ENCODE peak calls at places on chromosome 12, in four cellular contexts. Z is WERI-Rb-1, U is thoracic aorta, A is tibial nerve. R is an unnamed sample.
A peak's percentile ranks its signal among the peaks of the same experiment; 100 is the strongest.

GRCh38 chr12:27207626-27208413 is 36.3 kb upstream of the STK38L start:
- DNase-seq in Z (no peak), U (no peak), A (no peak), R (no peak)

GRCh38 chr12:113066806-113067400 is 10.4 kb downstream of the DTX1 start:
- DNase-seq in Z (no peak), U (no peak), A (no peak), R (no peak)

GRCh38 chr12:122947352-122947792 is 18.9 kb downstream of the ABCB9 start:
- DNase-seq in Z (peak; percentile 39), U (no peak), A (no peak), R (no peak)

GRCh38 chr12:123928897-123929296 is 43.7 kb downstream of the CCDC92 start:
- DNase-seq in Z (no peak), U (no peak), A (no peak), R (no peak)

GRCh38 chr12:40020261-40020691 is 85.6 kb downstream of the SLC2A13 start:
- DNase-seq in Z (no peak), U (no peak), A (no peak), R (no peak)

GRCh38 chr12:27779416-27779815 is 617 bp upstream of the KLHL42 start:
- DNase-seq in Z (peak; percentile 62), U (no peak), A (peak; percentile 18), R (no peak)

GRCh38 chr12:65194949-65195348 is 25.6 kb downstream of the LEMD3 start:
- DNase-seq in Z (no peak), U (no peak), A (no peak), R (no peak)

GRCh38 chr12:16955083-16955657 is 349.2 kb upstream of the LMO3 start:
- DNase-seq in Z (no peak), U (no peak), A (no peak), R (no peak)

GRCh38 chr12:49089831-49090773 is 4.5 kb downstream of the DHH start:
- DNase-seq in Z (peak; percentile 24), U (no peak), A (peak; percentile 34), R (no peak)

GRCh38 chr12:93381183-93381975 is 3.7 kb downstream of the NUDT4 start:
- DNase-seq in Z (no peak), U (no peak), A (no peak), R (no peak)

GRCh38 chr12:121789233-121789781 is 4.2 kb downstream of the RHOF start:
- DNase-seq in Z (no peak), U (no peak), A (no peak), R (no peak)

GRCh38 chr12:7190268-7191055 is 976 bp downstream of the PEX5 start:
- DNase-seq in Z (peak; percentile 14), U (peak; percentile 7), A (no peak), R (no peak)

GRCh38 chr12:118357327-118358007 is 15.2 kb downstream of the TAOK3 start:
- DNase-seq in Z (no peak), U (no peak), A (peak; percentile 67), R (no peak)

GRCh38 chr12:7877421-7877820 is 4.7 kb upstream of the SLC2A14 start:
- DNase-seq in Z (no peak), U (no peak), A (no peak), R (no peak)

GRCh38 chr12:123037791-123038190 is 57.3 kb downstream of the ARL6IP4 start:
- DNase-seq in Z (no peak), U (no peak), A (no peak), R (no peak)

GRCh38 chr12:45687081-45688015 is 42.2 kb upstream of the ARID2 start:
- DNase-seq in Z (no peak), U (no peak), A (no peak), R (no peak)

GRCh38 chr12:92912052-92912451 is 17.0 kb downstream of the EEA1 start:
- DNase-seq in Z (no peak), U (no peak), A (no peak), R (no peak)

GRCh38 chr12:7302536-7303113 is 1.2 kb upstream of the ACSM4 start:
- DNase-seq in Z (no peak), U (no peak), A (no peak), R (no peak)

GRCh38 chr12:119681953-119682352 is 14.0 kb downstream of the PRKAB1 start:
- DNase-seq in Z (no peak), U (no peak), A (no peak), R (no peak)

GRCh38 chr12:19150273-19150895 is 20.9 kb downstream of the PLEKHA5 start:
- DNase-seq in Z (no peak), U (no peak), A (no peak), R (no peak)

GRCh38 chr12:57148469-57149308 is 1.3 kb upstream of the LRP1-AS start:
- DNase-seq in Z (no peak), U (no peak), A (peak; percentile 60), R (no peak)

DNA sequence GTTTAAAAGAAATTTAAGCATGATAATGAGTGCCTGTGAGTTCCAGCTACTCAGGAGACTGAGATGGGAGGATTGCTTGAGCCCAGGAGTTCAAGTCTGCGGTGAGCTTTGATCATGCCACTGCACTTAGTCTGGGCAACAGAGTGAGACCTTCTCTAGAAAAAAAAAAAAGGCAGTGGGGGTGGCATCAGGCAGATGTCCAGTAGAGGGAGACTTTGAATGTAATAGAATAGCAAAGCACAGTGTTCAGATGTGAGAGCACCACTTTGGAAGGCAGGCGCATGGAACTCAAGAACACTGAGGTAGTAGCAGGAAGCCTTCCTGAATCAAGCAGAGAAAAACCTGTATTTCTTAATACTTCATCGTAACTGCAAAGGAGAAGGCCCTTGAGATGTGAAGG is 394.5 kb upstream of the GARIN6 start:
- DNase-seq in Z (no peak), U (no peak), A (no peak), R (no peak)
- TF ChIP-seq CTCF in Z (peak; percentile 39), U (no peak), A (no peak), R (no peak)

DNA sequence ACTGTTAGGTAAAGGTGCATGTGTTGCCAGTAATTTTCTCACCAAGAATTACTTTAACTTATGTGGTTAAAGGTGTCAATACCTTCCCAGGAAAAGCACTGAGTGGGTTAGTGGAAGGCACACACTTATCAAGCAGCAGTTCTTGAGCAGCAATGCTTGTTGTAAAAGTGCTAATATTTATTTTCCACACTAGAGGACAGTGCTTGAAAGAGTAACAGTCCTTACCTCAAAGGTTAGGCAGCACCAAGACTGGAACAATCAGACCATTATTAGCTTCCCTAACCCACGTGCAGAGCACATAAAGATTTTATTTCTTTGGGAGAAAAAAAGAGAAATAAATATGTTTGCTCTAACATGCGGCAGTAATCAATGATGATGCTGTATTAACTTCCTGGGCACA is 48.8 kb upstream of the KRR1 start:
- DNase-seq in Z (no peak), U (no peak), A (no peak), R (no peak)
- TF ChIP-seq CTCF in Z (peak; percentile 60), U (peak; percentile 22), A (no peak), R (no peak)

DNA sequence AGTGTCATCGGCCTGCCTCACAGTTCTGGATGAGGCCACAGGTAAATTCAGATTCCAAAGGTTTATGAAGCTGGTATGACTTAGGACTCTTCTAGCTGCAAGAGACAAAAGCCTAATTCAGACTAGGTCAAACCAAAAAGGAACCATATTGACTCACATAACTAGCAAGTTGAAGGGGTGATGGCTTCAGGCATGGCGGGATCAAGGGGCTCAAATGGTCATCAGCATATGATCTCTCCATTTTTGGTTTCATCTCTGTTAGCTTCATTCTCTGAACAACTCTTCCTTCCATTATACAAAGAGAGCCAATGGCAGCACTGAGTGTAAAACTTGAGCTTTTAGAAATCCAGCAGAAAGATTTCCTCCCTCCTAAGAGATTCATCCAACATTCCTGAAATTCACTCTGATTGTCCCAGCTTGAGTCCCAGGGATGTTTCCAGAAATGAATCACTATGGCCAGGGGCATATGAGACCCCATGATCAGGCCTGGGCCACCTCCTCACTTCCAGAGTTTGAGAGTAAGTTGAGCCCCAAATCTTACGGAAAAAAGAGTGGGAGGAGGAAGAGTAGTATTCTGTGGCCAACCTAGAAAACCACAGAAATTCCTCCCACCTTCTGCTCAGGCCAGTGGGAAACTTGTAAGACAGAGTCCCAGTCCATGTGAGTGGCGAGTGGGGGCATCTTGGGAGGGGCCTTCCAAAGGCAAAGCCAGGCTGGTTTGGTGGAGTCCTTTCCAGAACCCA is 2.0 kb upstream of the MAP1LC3B2 start:
- DNase-seq in Z (no peak), U (no peak), A (no peak), R (no peak)
- TF ChIP-seq CTCF in Z (no peak), U (no peak), A (no peak), R (no peak)

DNA sequence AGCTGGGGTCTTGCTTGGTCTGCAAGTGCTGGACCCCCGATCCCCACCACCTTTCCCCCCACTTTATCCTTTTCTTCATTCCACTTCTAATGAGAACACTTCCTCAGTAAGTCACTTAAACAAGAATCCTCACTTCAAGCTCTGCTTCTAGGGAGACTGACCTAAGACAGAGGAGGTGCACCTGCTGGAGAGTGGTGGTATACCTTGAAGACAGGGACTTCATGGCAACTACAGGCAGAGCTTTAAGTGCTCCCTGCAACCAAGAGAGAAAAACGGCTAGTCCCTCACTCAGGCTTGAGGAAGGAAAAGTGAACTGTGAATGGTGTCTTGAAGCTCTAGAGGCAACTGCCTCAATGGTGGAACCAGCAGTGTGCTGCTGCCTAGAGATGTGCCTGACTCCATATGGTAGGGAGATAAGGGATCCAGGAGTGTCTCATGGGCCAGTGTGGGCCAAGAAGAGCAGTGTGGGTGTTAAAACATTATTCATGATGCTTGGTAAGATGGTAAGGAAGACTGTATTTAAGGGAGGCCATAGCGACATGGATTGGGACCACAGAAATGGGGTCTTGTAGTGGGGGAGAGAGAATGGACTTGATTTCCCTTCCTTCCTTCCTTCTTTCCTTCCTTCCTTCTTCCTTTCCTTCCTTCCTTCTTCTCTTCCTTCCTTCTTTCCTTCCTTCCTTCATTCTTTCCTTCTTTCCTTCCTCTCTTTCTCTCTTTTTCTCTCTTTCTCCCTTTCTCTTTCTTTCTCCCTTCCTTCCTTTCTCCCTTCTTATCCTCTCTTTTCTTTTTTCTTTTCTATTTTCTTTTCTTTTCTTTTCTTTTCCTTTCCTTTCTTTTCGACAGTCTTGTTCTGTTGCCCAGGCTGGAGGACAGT is 96.2 kb upstream of the NAP1L1 start:
- DNase-seq in Z (no peak), U (no peak), A (no peak), R (no peak)
- TF ChIP-seq CTCF in Z (no peak), U (no peak), A (no peak), R (no peak)

GRCh38 chr12:12083688-12084087 is 12.9 kb downstream of the BCL2L14 start:
- DNase-seq in Z (no peak), U (no peak), A (no peak), R (no peak)

GRCh38 chr12:12086331-12086730 is 15.6 kb downstream of the BCL2L14 start:
- DNase-seq in Z (no peak), U (no peak), A (no peak), R (no peak)

GRCh38 chr12:12086975-12087692 is 16.4 kb downstream of the BCL2L14 start:
- DNase-seq in Z (no peak), U (no peak), A (no peak), R (no peak)

GRCh38 chr12:12079291-12079690 is 8.6 kb downstream of the BCL2L14 start:
- DNase-seq in Z (no peak), U (no peak), A (no peak), R (no peak)

GRCh38 chr12:12081836-12082497 is 11.2 kb downstream of the BCL2L14 start:
- DNase-seq in Z (peak; percentile 30), U (no peak), A (no peak), R (no peak)
- TF ChIP-seq CTCF in Z (peak; percentile 15), U (no peak), A (peak; percentile 28), R (no peak)

R was measured in omental fat pad.